ENCODE peak calls at places on chromosomes 3 and 15, in ten cellular contexts. N, H, U, P, Y, D, Z, M, V and Q are unnamed samples.

GRCh38 chr3:188890572-188891270 is 281.1 kb upstream of the TPRG1 start:
- DNase-seq in N (no peak), H (no peak), U (no peak), P (no peak), Y (no peak), D (no peak), Z (peak; percentile 69), M (no peak), V (peak; percentile 79), Q (no peak)

GRCh38 chr3:113532698-113533533 is 561 bp downstream of the SIDT1 start:
- DNase-seq in N (no peak), H (no peak), U (peak; percentile 52), P (peak; percentile 42), Y (peak; percentile 29), D (peak; percentile 12), Z (no peak), M (peak; percentile 68), V (peak; percentile 3), Q (peak; percentile 20)

GRCh38 chr15:56812255-56812654 is 78.9 kb upstream of the ZNF280D start:
- DNase-seq in N (no peak), H (no peak), U (no peak), P (no peak), Y (no peak), D (no peak), Z (no peak), M (no peak), V (no peak), Q (no peak)

GRCh38 chr15:92958105-92958504 is 58.0 kb downstream of the CHD2 start:
- DNase-seq in N (no peak), H (no peak), U (no peak), P (no peak), Y (no peak), D (peak; percentile 11), Z (no peak), M (no peak), V (peak; percentile 69), Q (no peak)

GRCh38 chr3:127496256-127496655 is 94.3 kb downstream of the TPRA1 start:
- DNase-seq in N (peak; percentile 22), H (no peak), U (no peak), P (no peak), Y (no peak), D (no peak), Z (no peak), M (no peak), V (no peak), Q (no peak)

GRCh38 chr3:33791477-33792166 is 6.8 kb upstream of the PDCD6IP start:
- DNase-seq in N (no peak), H (no peak), U (no peak), P (no peak), Y (no peak), D (peak; percentile 96), Z (no peak), M (peak; percentile 78), V (no peak), Q (no peak)

GRCh38 chr15:85870216-85871014 is 75.7 kb upstream of the KLHL25 start:
- DNase-seq in N (no peak), H (no peak), U (no peak), P (no peak), Y (no peak), D (no peak), Z (no peak), M (no peak), V (no peak), Q (no peak)

GRCh38 chr15:49438970-49439631 is 16.1 kb downstream of the FGF7 start:
- DNase-seq in N (peak; percentile 64), H (peak; percentile 68), U (no peak), P (no peak), Y (no peak), D (peak; percentile 92), Z (peak; percentile 47), M (no peak), V (no peak), Q (peak; percentile 50)

GRCh38 chr15:39312984-39313383 is 267.9 kb upstream of the THBS1 start:
- DNase-seq in N (no peak), H (no peak), U (no peak), P (no peak), Y (no peak), D (peak; percentile 77), Z (peak; percentile 39), M (peak; percentile 74), V (no peak), Q (no peak)

GRCh38 chr3:95750097-95750496 is 1064.3 kb upstream of the EPHA6 start:
- DNase-seq in N (no peak), H (no peak), U (no peak), P (no peak), Y (no peak), D (no peak), Z (no peak), M (no peak), V (no peak), Q (no peak)

GRCh38 chr3:146817705-146818104 is 212.6 kb upstream of the PLSCR5 start:
- DNase-seq in N (no peak), H (no peak), U (no peak), P (no peak), Y (no peak), D (peak; percentile 4), Z (peak; percentile 45), M (no peak), V (peak; percentile 88), Q (no peak)

DNA sequence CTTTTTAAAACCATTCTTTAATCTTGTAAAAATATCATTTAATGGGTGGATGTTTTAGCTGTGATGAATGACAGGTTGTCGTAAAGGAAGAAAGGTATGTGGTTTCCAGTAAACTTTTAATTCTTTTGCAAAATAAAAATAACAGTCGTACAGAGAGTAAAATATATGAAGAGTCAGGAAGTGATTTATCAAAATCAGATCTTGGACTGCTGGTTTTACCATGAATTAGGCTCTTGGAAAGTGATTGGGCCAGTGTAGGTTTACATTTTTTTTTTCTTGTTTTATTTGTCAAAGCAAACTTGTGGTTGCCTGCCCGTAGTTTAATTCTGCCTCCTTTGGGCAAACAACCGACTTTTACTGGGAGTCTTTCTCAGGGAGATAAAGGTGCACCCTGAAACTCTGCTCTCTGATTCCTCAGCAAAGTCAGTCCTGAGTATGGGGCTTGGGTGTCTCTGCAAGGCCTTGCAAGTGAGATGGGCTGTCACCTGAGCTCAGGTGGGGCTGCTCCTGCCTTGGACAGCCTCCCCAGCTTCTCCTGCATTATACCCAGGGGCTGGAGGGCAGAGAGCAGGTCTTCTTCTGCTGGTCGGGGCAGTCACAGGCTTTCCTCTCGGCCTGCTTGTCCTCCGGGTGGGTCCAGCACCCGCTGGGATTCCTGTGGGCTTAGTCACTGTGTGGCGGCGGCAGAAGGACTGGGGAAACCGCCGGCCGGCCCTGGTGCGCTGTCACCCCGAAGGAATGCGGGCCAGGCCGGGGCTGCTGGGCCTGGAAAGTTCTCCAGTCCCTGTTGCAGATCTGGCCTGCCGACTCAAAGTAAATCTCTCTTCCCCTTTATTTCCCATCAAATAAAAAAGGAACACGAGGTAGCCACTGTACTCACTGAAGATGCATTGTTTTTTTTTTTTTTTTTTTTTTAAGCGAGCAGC is 79.0 kb downstream of the IGF1R start:
- DNase-seq in N (peak; percentile 87), H (peak; percentile 93), U (peak; percentile 82), P (no peak), Y (peak; percentile 91), D (no peak), Z (peak; percentile 93), M (peak; percentile 91), V (peak; percentile 97), Q (peak; percentile 99)
- H3K4me3 ChIP-seq in N (no peak overlapping the region), H (no peak overlapping the region), U (no peak overlapping the region), P (no peak overlapping the region), Y (peak overlapping the region; percentile 20), D (no peak overlapping the region), Z (no peak overlapping the region), M (peak overlapping the region; percentile 13), V (no peak overlapping the region), Q (no peak overlapping the region)

GRCh38 chr3:159852821-159853505 is 135.7 kb upstream of the IL12A start:
- DNase-seq in N (peak; percentile 68), H (peak; percentile 92), U (peak; percentile 18), P (no peak), Y (peak; percentile 84), D (no peak), Z (peak; percentile 60), M (no peak), V (peak; percentile 67), Q (peak; percentile 67)
- H3K4me3 ChIP-seq in N (no peak overlapping the region), H (peak overlapping the region; percentile 56), U (no peak overlapping the region), P (no peak overlapping the region), Y (peak overlapping the region; percentile 73), D (no peak overlapping the region), Z (peak overlapping the region; percentile 33), M (no peak overlapping the region), V (no peak overlapping the region), Q (peak overlapping the region; percentile 3)

GRCh38 chr3:132659000-132659369 is 624 bp downstream of the ACAD11 start:
- DNase-seq in N (no peak), H (no peak), U (no peak), P (no peak), Y (no peak), D (peak; percentile 9), Z (no peak), M (no peak), V (no peak), Q (peak; percentile 5)
- H3K4me3 ChIP-seq in N (peak overlapping the region; percentile 89), H (peak overlapping the region; percentile 92), U (peak overlapping the region; percentile 89), P (peak overlapping the region; percentile 80), Y (peak overlapping the region; percentile 95), D (peak overlapping the region; percentile 90), Z (peak overlapping the region; percentile 75), M (peak overlapping the region; percentile 92), V (peak overlapping the region; percentile 78), Q (peak overlapping the region; percentile 94)

GRCh38 chr15:65394936-65395335 is 17.1 kb upstream of the IGDCC3 start:
- DNase-seq in N (no peak), H (no peak), U (no peak), P (no peak), Y (no peak), D (no peak), Z (no peak), M (no peak), V (no peak), Q (no peak)

GRCh38 chr15:65394280-65394789 is 16.5 kb upstream of the IGDCC3 start:
- DNase-seq in N (no peak), H (no peak), U (no peak), P (no peak), Y (no peak), D (no peak), Z (no peak), M (no peak), V (no peak), Q (no peak)

GRCh38 chr15:65396965-65397317 is 19.1 kb upstream of the IGDCC3 start:
- DNase-seq in N (no peak), H (no peak), U (no peak), P (no peak), Y (no peak), D (no peak), Z (no peak), M (no peak), V (no peak), Q (no peak)

GRCh38 chr15:65396283-65396964 is 18.6 kb upstream of the IGDCC3 start:
- DNase-seq in N (no peak), H (no peak), U (no peak), P (no peak), Y (no peak), D (no peak), Z (no peak), M (no peak), V (no peak), Q (no peak)

DNA sequence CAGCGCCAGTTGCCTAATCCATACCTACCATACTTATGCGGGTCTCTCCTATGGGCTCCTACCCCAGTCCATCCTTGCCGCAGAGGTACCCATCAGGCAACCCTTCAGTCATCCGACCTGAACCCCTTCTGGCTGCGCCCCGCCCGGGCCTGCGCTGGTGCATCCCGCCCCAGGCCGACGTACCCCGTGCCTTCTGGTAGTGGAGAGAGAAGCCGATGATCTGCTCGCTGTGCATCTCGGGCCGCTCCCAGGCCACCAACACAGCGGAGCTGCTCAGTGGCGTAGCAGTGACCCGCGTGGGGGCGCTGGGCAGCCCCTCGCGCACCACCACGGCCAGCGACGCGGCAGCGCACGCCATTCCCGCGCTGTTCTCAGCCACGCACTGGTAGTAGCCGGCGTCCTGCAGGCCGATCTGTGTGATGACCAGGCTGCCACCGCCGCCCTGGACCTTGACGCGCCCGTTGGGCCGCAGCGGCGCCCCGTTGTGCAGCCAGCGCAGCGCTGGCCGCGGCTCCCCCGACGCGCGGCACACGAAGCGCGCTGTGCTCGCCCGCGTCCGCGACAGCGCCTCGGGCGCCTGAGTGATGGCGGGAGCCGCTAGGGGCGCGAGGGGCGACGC is 17.9 kb upstream of the IGDCC3 start:
- DNase-seq in N (no peak), H (no peak), U (no peak), P (no peak), Y (no peak), D (no peak), Z (no peak), M (no peak), V (no peak), Q (no peak)
- H3K4me3 ChIP-seq in N (no peak overlapping the region), H (peak overlapping the region; percentile 30), U (no peak overlapping the region), P (no peak overlapping the region), Y (no peak overlapping the region), D (no peak overlapping the region), Z (no peak overlapping the region), M (no peak overlapping the region), V (no peak overlapping the region), Q (no peak overlapping the region)